ENCODE peak calls at places on chromosomes 13 and 19, in five cellular contexts. E, Y, V, D and Q are unnamed samples.

GRCh38 chr19:58386166-58386575 is 898 bp upstream of the RPS5 start:
- DNase-seq in E (no peak), V (no peak), D (no peak), Y (no peak), Q (no peak)

GRCh38 chr13:58960909-58961308 is 1202.8 kb downstream of the DIAPH3 start:
- DNase-seq in D (peak), Y (no peak), E (no peak), V (peak), Q (peak)

GRCh38 chr13:29111446-29111845 is 291.3 kb downstream of the MTUS2 start:
- DNase-seq in Y (no peak), D (no peak), V (no peak), E (no peak), Q (no peak)

GRCh38 chr13:77118134-77118533 is 91.2 kb upstream of the FBXL3 start:
- DNase-seq in E (no peak), D (no peak), V (no peak), Y (no peak), Q (no peak)

GRCh38 chr19:7533281-7533819 is 2.2 kb upstream of the PNPLA6 start:
- DNase-seq in V (no peak), E (no peak), D (no peak), Y (no peak), Q (peak)

GRCh38 chr19:7658219-7658686 is 10.6 kb upstream of the RETN start:
- DNase-seq in Y (peak), D (no peak), E (no peak), V (no peak), Q (no peak)

GRCh38 chr13:24834902-24835510 is 71.0 kb downstream of the RNF17 start:
- DNase-seq in D (no peak), E (no peak), V (no peak), Y (peak), Q (no peak)

GRCh38 chr19:41882568-41883462 is at the start of gene ARHGEF1:
- DNase-seq in E (no peak), V (peak), Y (peak), D (no peak), Q (peak)

GRCh38 chr19:53537523-53538377 is at the start of gene ZNF331:
- DNase-seq in E (no peak), D (peak), Y (no peak), V (peak), Q (peak)

GRCh38 chr19:50486823-50487515 is 10.3 kb upstream of the GARIN5A start:
- DNase-seq in E (peak), D (no peak), Y (peak), V (peak), Q (peak)

GRCh38 chr19:38737921-38738731 is 6.1 kb downstream of the CAPN12 start:
- DNase-seq in V (no peak), E (no peak), D (no peak), Y (no peak), Q (no peak)

GRCh38 chr13:30058429-30058828 is 208.0 kb upstream of the UBL3 start:
- DNase-seq in E (no peak), V (no peak), D (no peak), Y (no peak), Q (peak)

GRCh38 chr19:23957660-23958281 is 43.1 kb downstream of the ZNF726 start:
- DNase-seq in Y (no peak), D (peak), E (peak), V (peak), Q (peak)

GRCh38 chr19:12788682-12789097 is 2.6 kb upstream of the JUNB start:
- DNase-seq in E (no peak), D (no peak), V (peak), Y (peak), Q (no peak)

GRCh38 chr13:68749801-68750200 is 1357.8 kb upstream of the ATXN8OS start:
- DNase-seq in D (peak), E (no peak), V (peak), Y (no peak), Q (peak)

GRCh38 chr19:14116525-14116917 is 1.0 kb downstream of the PRKACA start:
- DNase-seq in V (no peak), Y (no peak), D (no peak), E (no peak), Q (no peak)

GRCh38 chr13:27921421-27921960 is 1.7 kb downstream of the PDX1 start:
- DNase-seq in Y (no peak), V (no peak), E (no peak), D (no peak), Q (no peak)

GRCh38 chr13:113116871-113117271 is 5.7 kb upstream of the F10 start:
- DNase-seq in Y (no peak), V (no peak), E (no peak), D (no peak), Q (no peak)

GRCh38 chr19:43726736-43727592 is 11.1 kb downstream of the IRGC start:
- DNase-seq in Y (no peak), V (no peak), D (peak), E (no peak), Q (no peak)

GRCh38 chr19:1811942-1812425 is at the start of gene ATP8B3:
- DNase-seq in D (no peak), V (no peak), Y (no peak), E (no peak), Q (no peak)

GRCh38 chr13:51154029-51154555 is 43.0 kb upstream of the C13orf42 start:
- DNase-seq in Y (no peak), D (peak), V (no peak), E (no peak), Q (peak)

GRCh38 chr19:21698215-21698614 is 69.2 kb downstream of the ZNF100 start:
- DNase-seq in E (no peak), Y (no peak), V (peak), D (peak), Q (peak)

GRCh38 chr19:16036941-16037340 is 39.4 kb upstream of the TPM4 start:
- DNase-seq in D (no peak), V (no peak), E (no peak), Y (no peak), Q (no peak)

GRCh38 chr19:1082165-1082927 is 12.8 kb downstream of the POLR2E start:
- DNase-seq in V (peak), Y (no peak), D (no peak), E (peak), Q (no peak)

GRCh38 chr13:30334663-30335386 is 27.5 kb upstream of the KATNAL1 start:
- DNase-seq in V (peak), E (peak), D (no peak), Y (no peak), Q (no peak)

GRCh38 chr19:31054430-31054829 is 294.8 kb downstream of the TSHZ3 start:
- DNase-seq in Y (no peak), D (peak), V (no peak), E (no peak), Q (peak)

GRCh38 chr13:37068962-37069361 is 9.5 kb upstream of the SUPT20H start:
- DNase-seq in V (peak), E (peak), Y (peak), D (no peak), Q (peak)

GRCh38 chr13:66995366-66995663 is 234.8 kb downstream of the PCDH9 start:
- DNase-seq in E (no peak), D (no peak), V (no peak), Y (peak), Q (no peak)

GRCh38 chr19:661427-662196 is 1.4 kb downstream of the RNF126 start:
- DNase-seq in Y (peak), E (no peak), V (no peak), D (no peak), Q (no peak)

GRCh38 chr13:48178126-48178525 is 54.9 kb upstream of the ITM2B start:
- DNase-seq in V (no peak), Y (no peak), D (no peak), E (no peak), Q (peak)

GRCh38 chr13:70960841-70961443 is 852.7 kb upstream of the KLHL1 start:
- DNase-seq in E (no peak), Y (peak), V (peak), D (peak), Q (peak)

GRCh38 chr13:27131202-27131623 is 40.4 kb downstream of the USP12 start:
- DNase-seq in E (peak), V (peak), Y (peak), D (peak), Q (no peak)

GRCh38 chr13:52846567-52847321 is 1.7 kb downstream of the PCDH8 start:
- DNase-seq in D (peak), E (no peak), Y (no peak), V (no peak), Q (peak)

GRCh38 chr13:24274452-24274971 is 34.9 kb upstream of the C1QTNF9 start:
- DNase-seq in D (no peak), Y (no peak), V (no peak), E (no peak), Q (peak)

GRCh38 chr13:19658831-19659230 is 25.4 kb downstream of the MPHOSPH8 start:
- DNase-seq in E (no peak), D (no peak), V (no peak), Y (no peak), Q (no peak)

GRCh38 chr13:45747071-45747470 is 45.0 kb downstream of the CBY2 start:
- DNase-seq in E (no peak), D (no peak), Y (no peak), V (no peak), Q (no peak)

GRCh38 chr19:34088292-34088691 is 84.0 kb upstream of the LSM14A start:
- DNase-seq in D (no peak), V (peak), E (no peak), Y (no peak), Q (no peak)

GRCh38 chr13:91576590-91576989 is 178.2 kb downstream of the GPC5 start:
- DNase-seq in Y (no peak), V (no peak), D (no peak), E (no peak), Q (no peak)

GRCh38 chr13:78993792-78994191 is 334.8 kb upstream of the OBI1 start:
- DNase-seq in V (no peak), E (no peak), D (no peak), Y (no peak), Q (no peak)
- H3K4me2 ChIP-seq in V (no peak), E (no peak), D (no peak), Y (no peak), Q (no peak)

DNA sequence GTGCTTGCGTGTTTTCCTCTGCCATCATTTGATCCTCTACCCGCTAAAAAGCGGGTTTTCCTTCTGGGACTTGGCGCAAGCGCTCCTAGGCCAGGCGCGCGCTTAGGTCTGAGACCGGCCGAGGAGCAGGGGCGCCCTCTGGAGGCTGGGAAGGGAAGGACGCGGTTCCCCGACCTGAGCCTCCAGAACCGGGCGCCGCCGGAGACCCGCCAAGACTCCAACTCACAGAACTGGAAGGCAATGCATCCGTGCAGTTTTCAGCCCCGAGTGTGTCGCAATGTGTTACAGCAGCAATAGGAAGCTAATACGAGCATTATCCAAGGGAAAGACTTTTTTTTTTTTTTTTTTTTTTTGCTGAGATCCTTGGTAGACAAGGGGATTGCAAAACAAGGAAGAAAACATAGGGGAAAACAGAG is 190.9 kb downstream of the COL4A1 start:
- DNase-seq in E (peak), V (peak), Y (no peak), D (no peak), Q (peak)
- TF ChIP-seq EZH2 in E (no peak), V (no peak), Y (no peak), D (no peak), Q (no peak)

GRCh38 chr19:3335431-3336350 is 30.7 kb upstream of the NFIC start:
- DNase-seq in Y (no peak), V (peak), E (no peak), D (no peak), Q (peak)
- H3K4me2 ChIP-seq in Y (no peak), V (no peak), E (no peak), D (no peak), Q (peak)

DNA sequence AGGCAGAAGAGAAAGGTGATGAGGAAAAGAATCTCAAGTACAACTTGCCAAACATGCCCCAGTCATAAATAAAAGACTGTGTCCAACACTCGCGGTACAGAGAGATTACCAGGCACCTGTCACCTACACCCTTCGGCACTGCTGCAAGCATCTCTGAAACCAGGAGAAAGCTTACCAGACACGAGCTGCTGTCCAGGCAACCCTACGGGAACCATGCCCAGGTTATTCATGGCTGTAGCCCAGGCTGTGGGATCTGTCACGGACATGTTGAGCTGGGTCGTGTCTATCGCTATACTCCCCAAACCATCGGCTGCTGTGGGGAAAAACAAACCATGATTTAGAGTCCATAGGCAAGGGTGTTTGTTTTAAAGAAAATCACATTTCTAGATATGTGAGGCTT is 375.0 kb downstream of the ENOX1 start:
- DNase-seq in D (peak), E (no peak), Y (no peak), V (no peak), Q (peak)
- TF ChIP-seq EZH2 in D (no peak), E (no peak), Y (no peak), V (no peak), Q (no peak)

DNA sequence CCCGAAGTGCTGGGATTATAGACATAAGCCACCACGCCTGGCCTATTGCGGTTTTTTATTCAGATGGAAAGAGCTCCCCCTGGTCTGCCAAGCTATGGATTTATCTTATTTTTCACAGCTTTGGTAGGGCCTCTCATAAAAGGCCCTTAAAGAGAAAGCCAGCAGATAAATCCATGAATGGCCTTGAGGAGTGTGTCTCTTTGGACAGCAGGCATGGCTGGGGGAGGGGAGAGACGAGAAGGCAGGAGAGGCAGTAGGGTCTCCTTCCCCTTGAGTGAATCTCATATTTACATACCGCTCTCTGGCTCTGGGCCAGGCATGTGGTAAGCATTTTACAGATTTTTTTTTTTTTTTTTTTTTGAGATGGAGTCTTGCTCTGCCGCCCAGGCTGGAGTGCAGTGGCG is 25.2 kb downstream of the MARK4 start:
- DNase-seq in V (no peak), Y (no peak), D (no peak), E (no peak), Q (no peak)
- H3K4me2 ChIP-seq in V (no peak), Y (no peak), D (no peak), E (no peak), Q (no peak)

GRCh38 chr13:112065521-112065866 is 1.5 kb upstream of the SOX1 start:
- DNase-seq in D (no peak), E (no peak), Y (no peak), V (no peak), Q (no peak)
- TF ChIP-seq EZH2 in D (no peak), E (no peak), Y (no peak), V (no peak), Q (no peak)